ENCODE peak calls at places on chromosome 20, in five cellular contexts. One of them, this sample, is unnamed.

GRCh38 chr20:49603209-49603627 is 35.3 kb upstream of the PTGIS start:
- DNase-seq in pancreas: no peak
- DNase-seq in tibial nerve: no peak
- DNase-seq in mammary epithelial cell: no peak
- DNase-seq in neuronal stem cell: peak; percentile 26
- DNase-seq in this sample: no peak

GRCh38 chr20:37158248-37158647 is 20.9 kb upstream of the RPN2 start:
- DNase-seq in pancreas: no peak
- DNase-seq in tibial nerve: no peak
- DNase-seq in mammary epithelial cell: no peak
- DNase-seq in neuronal stem cell: no peak
- DNase-seq in this sample: no peak

GRCh38 chr20:56870271-56870670 is 241.2 kb downstream of the TFAP2C start:
- DNase-seq in pancreas: no peak
- DNase-seq in tibial nerve: no peak
- DNase-seq in mammary epithelial cell: no peak
- DNase-seq in neuronal stem cell: no peak
- DNase-seq in this sample: no peak

GRCh38 chr20:51318058-51318960 is 224.2 kb downstream of the NFATC2 start:
- DNase-seq in pancreas: peak; percentile 63
- DNase-seq in tibial nerve: no peak
- DNase-seq in mammary epithelial cell: no peak
- DNase-seq in neuronal stem cell: peak; percentile 69
- DNase-seq in this sample: peak; percentile 30

GRCh38 chr20:49859011-49859410 is 46.4 kb downstream of the SLC9A8 start:
- DNase-seq in pancreas: no peak
- DNase-seq in tibial nerve: no peak
- DNase-seq in mammary epithelial cell: no peak
- DNase-seq in neuronal stem cell: no peak
- DNase-seq in this sample: no peak

GRCh38 chr20:45041464-45042337 is 59.2 kb downstream of the KCNS1 start:
- DNase-seq in pancreas: no peak
- DNase-seq in tibial nerve: no peak
- DNase-seq in mammary epithelial cell: peak; percentile 83
- DNase-seq in neuronal stem cell: no peak
- DNase-seq in this sample: no peak

GRCh38 chr20:11380283-11380682 is 537.4 kb upstream of the BTBD3 start:
- DNase-seq in pancreas: no peak
- DNase-seq in tibial nerve: no peak
- DNase-seq in mammary epithelial cell: no peak
- DNase-seq in neuronal stem cell: no peak
- DNase-seq in this sample: no peak

GRCh38 chr20:22303523-22303922 is 280.8 kb downstream of the FOXA2 start:
- DNase-seq in pancreas: no peak
- DNase-seq in tibial nerve: no peak
- DNase-seq in mammary epithelial cell: no peak
- DNase-seq in neuronal stem cell: no peak
- DNase-seq in this sample: no peak

GRCh38 chr20:37786043-37786442 is 92.2 kb downstream of the CTNNBL1 start:
- DNase-seq in pancreas: no peak
- DNase-seq in tibial nerve: no peak
- DNase-seq in mammary epithelial cell: no peak
- DNase-seq in neuronal stem cell: no peak
- DNase-seq in this sample: no peak

GRCh38 chr20:13464702-13465101 is 174.0 kb downstream of the TASP1 start:
- DNase-seq in pancreas: no peak
- DNase-seq in tibial nerve: no peak
- DNase-seq in mammary epithelial cell: peak; percentile 15
- DNase-seq in neuronal stem cell: no peak
- DNase-seq in this sample: no peak

GRCh38 chr20:44758247-44759101 is 12.8 kb downstream of the KCNK15 start:
- DNase-seq in pancreas: no peak
- DNase-seq in tibial nerve: no peak
- DNase-seq in mammary epithelial cell: no peak
- DNase-seq in neuronal stem cell: no peak
- DNase-seq in this sample: no peak

GRCh38 chr20:19758888-19759331 is 852 bp downstream of the RIN2 start:
- DNase-seq in pancreas: peak; percentile 59
- DNase-seq in tibial nerve: peak; percentile 46
- DNase-seq in mammary epithelial cell: peak; percentile 21
- DNase-seq in neuronal stem cell: peak; percentile 52
- DNase-seq in this sample: no peak

GRCh38 chr20:43209831-43210230 is 20.1 kb upstream of the PTPRT start:
- DNase-seq in pancreas: no peak
- DNase-seq in tibial nerve: no peak
- DNase-seq in mammary epithelial cell: no peak
- DNase-seq in neuronal stem cell: no peak
- DNase-seq in this sample: no peak

GRCh38 chr20:53805895-53806384 is 212.3 kb upstream of the ZNF217 start:
- DNase-seq in pancreas: no peak
- DNase-seq in tibial nerve: no peak
- DNase-seq in mammary epithelial cell: peak; percentile 88
- DNase-seq in neuronal stem cell: no peak
- DNase-seq in this sample: no peak

GRCh38 chr20:49045440-49046086 is 549 bp upstream of the CSE1L start:
- DNase-seq in pancreas: peak; percentile 50
- DNase-seq in tibial nerve: no peak
- DNase-seq in mammary epithelial cell: no peak
- DNase-seq in neuronal stem cell: no peak
- DNase-seq in this sample: peak; percentile 7

GRCh38 chr20:32544893-32545840 is 40.0 kb downstream of the NOL4L start:
- DNase-seq in pancreas: no peak
- DNase-seq in tibial nerve: no peak
- DNase-seq in mammary epithelial cell: no peak
- DNase-seq in neuronal stem cell: no peak
- DNase-seq in this sample: no peak

GRCh38 chr20:36344517-36345132 is 38.5 kb downstream of the DLGAP4 start:
- DNase-seq in pancreas: peak; percentile 52
- DNase-seq in tibial nerve: peak; percentile 21
- DNase-seq in mammary epithelial cell: peak; percentile 41
- DNase-seq in neuronal stem cell: peak; percentile 81
- DNase-seq in this sample: no peak

GRCh38 chr20:64164123-64164836 is at the start of gene MYT1:
- DNase-seq in pancreas: no peak
- DNase-seq in tibial nerve: no peak
- DNase-seq in mammary epithelial cell: no peak
- DNase-seq in neuronal stem cell: no peak
- DNase-seq in this sample: no peak

GRCh38 chr20:20946122-20946759 is 159.9 kb downstream of the LINC00237 start:
- DNase-seq in pancreas: no peak
- DNase-seq in tibial nerve: no peak
- DNase-seq in mammary epithelial cell: peak; percentile 14
- DNase-seq in neuronal stem cell: no peak
- DNase-seq in this sample: no peak

GRCh38 chr20:37071481-37071911 is 24.3 kb downstream of the RBL1 start:
- DNase-seq in pancreas: no peak
- DNase-seq in tibial nerve: no peak
- DNase-seq in mammary epithelial cell: peak; percentile 85
- DNase-seq in neuronal stem cell: no peak
- DNase-seq in this sample: no peak

GRCh38 chr20:57400821-57401564 is 9.8 kb downstream of the RBM38 start:
- DNase-seq in pancreas: peak; percentile 23
- DNase-seq in tibial nerve: no peak
- DNase-seq in mammary epithelial cell: no peak
- DNase-seq in neuronal stem cell: no peak
- DNase-seq in this sample: no peak

GRCh38 chr20:21511850-21512633 is 1.8 kb downstream of the NKX2-2 start:
- DNase-seq in pancreas: no peak
- DNase-seq in tibial nerve: no peak
- DNase-seq in mammary epithelial cell: no peak
- DNase-seq in neuronal stem cell: no peak
- DNase-seq in this sample: no peak

GRCh38 chr20:32966881-32967781 is 37.1 kb downstream of the SUN5 start:
- DNase-seq in pancreas: no peak
- DNase-seq in tibial nerve: no peak
- DNase-seq in mammary epithelial cell: no peak
- DNase-seq in neuronal stem cell: no peak
- DNase-seq in this sample: peak; percentile 55

GRCh38 chr20:42401598-42401997 is 783.4 kb upstream of the CHD6 start:
- DNase-seq in pancreas: no peak
- DNase-seq in tibial nerve: no peak
- DNase-seq in mammary epithelial cell: no peak
- DNase-seq in neuronal stem cell: no peak
- DNase-seq in this sample: no peak

GRCh38 chr20:42046686-42047085 is 428.5 kb upstream of the CHD6 start:
- DNase-seq in pancreas: no peak
- DNase-seq in tibial nerve: no peak
- DNase-seq in mammary epithelial cell: no peak
- DNase-seq in neuronal stem cell: no peak
- DNase-seq in this sample: no peak

GRCh38 chr20:50580016-50580747 is 70.0 kb downstream of the PTPN1 start:
- DNase-seq in pancreas: peak; percentile 63
- DNase-seq in tibial nerve: peak; percentile 77
- DNase-seq in mammary epithelial cell: no peak
- DNase-seq in neuronal stem cell: peak; percentile 51
- DNase-seq in this sample: peak; percentile 35

GRCh38 chr20:38674178-38675133 is 49.8 kb upstream of the SLC32A1 start:
- DNase-seq in pancreas: peak; percentile 38
- DNase-seq in tibial nerve: no peak
- DNase-seq in mammary epithelial cell: peak; percentile 23
- DNase-seq in neuronal stem cell: peak; percentile 84
- DNase-seq in this sample: peak; percentile 51

GRCh38 chr20:38135641-38136420 is 29.2 kb downstream of the TGM2 start:
- DNase-seq in pancreas: no peak
- DNase-seq in tibial nerve: no peak
- DNase-seq in mammary epithelial cell: no peak
- DNase-seq in neuronal stem cell: no peak
- DNase-seq in this sample: no peak

GRCh38 chr20:2814587-2815051 is at the start of gene C20orf141:
- DNase-seq in pancreas: no peak
- DNase-seq in tibial nerve: peak; percentile 65
- DNase-seq in mammary epithelial cell: peak; percentile 87
- DNase-seq in neuronal stem cell: no peak
- DNase-seq in this sample: no peak

GRCh38 chr20:14959506-14960493 is 622.4 kb upstream of the FLRT3 start:
- DNase-seq in pancreas: no peak
- DNase-seq in tibial nerve: no peak
- DNase-seq in mammary epithelial cell: peak; percentile 88
- DNase-seq in neuronal stem cell: no peak
- DNase-seq in this sample: no peak

GRCh38 chr20:54361485-54361884 is 113.9 kb upstream of the DOK5 start:
- DNase-seq in pancreas: no peak
- DNase-seq in tibial nerve: no peak
- DNase-seq in mammary epithelial cell: no peak
- DNase-seq in neuronal stem cell: no peak
- DNase-seq in this sample: no peak

GRCh38 chr20:9978395-9979004 is 56.3 kb upstream of the ANKEF1 start:
- DNase-seq in pancreas: no peak
- DNase-seq in tibial nerve: peak; percentile 77
- DNase-seq in mammary epithelial cell: peak; percentile 86
- DNase-seq in neuronal stem cell: peak; percentile 47
- DNase-seq in this sample: peak; percentile 9

GRCh38 chr20:26169506-26169905 is 472.9 kb upstream of the ZNF337 start:
- DNase-seq in pancreas: no peak
- DNase-seq in tibial nerve: no peak
- DNase-seq in mammary epithelial cell: no peak
- DNase-seq in neuronal stem cell: no peak
- DNase-seq in this sample: no peak

GRCh38 chr20:48841861-48842529 is 14.2 kb upstream of the PREX1 start:
- DNase-seq in pancreas: no peak
- DNase-seq in tibial nerve: no peak
- DNase-seq in mammary epithelial cell: peak; percentile 59
- DNase-seq in neuronal stem cell: no peak
- DNase-seq in this sample: no peak

GRCh38 chr20:16479666-16480065 is 93.6 kb downstream of the KIF16B start:
- DNase-seq in pancreas: no peak
- DNase-seq in tibial nerve: no peak
- DNase-seq in mammary epithelial cell: no peak
- DNase-seq in neuronal stem cell: no peak
- DNase-seq in this sample: no peak

GRCh38 chr20:14801591-14802325 is 464.3 kb upstream of the FLRT3 start:
- DNase-seq in pancreas: no peak
- DNase-seq in tibial nerve: no peak
- DNase-seq in mammary epithelial cell: no peak
- DNase-seq in neuronal stem cell: no peak
- DNase-seq in this sample: no peak

GRCh38 chr20:46627251-46627650 is 24.0 kb downstream of the SLC13A3 start:
- DNase-seq in pancreas: no peak
- DNase-seq in tibial nerve: no peak
- DNase-seq in mammary epithelial cell: no peak
- DNase-seq in neuronal stem cell: no peak
- DNase-seq in this sample: no peak
- H3K9me3 ChIP-seq in pancreas: no peaks in the 10 kb centered on the region
- H3K9me3 ChIP-seq in tibial nerve: no peaks in the 10 kb centered on the region
- H3K9me3 ChIP-seq in mammary epithelial cell: no peaks in the 10 kb centered on the region
- H3K9me3 ChIP-seq in neuronal stem cell: peaks cover 11% of the 10 kb centered on the region
- H3K9me3 ChIP-seq in this sample: peaks cover 8% of the 10 kb centered on the region

GRCh38 chr20:95215-95614 is 7.7 kb downstream of the DEFB125 start:
- DNase-seq in pancreas: no peak
- DNase-seq in tibial nerve: no peak
- DNase-seq in mammary epithelial cell: no peak
- DNase-seq in neuronal stem cell: no peak
- DNase-seq in this sample: no peak
- H3K9me3 ChIP-seq in pancreas: no peaks in the 10 kb centered on the region
- H3K9me3 ChIP-seq in tibial nerve: no peaks in the 10 kb centered on the region
- H3K9me3 ChIP-seq in mammary epithelial cell: peaks cover 5% of the 10 kb centered on the region
- H3K9me3 ChIP-seq in neuronal stem cell: no peaks in the 10 kb centered on the region
- H3K9me3 ChIP-seq in this sample: peaks cover 8% of the 10 kb centered on the region

GRCh38 chr20:62097881-62098407 is 24.3 kb upstream of the LSM14B start:
- DNase-seq in pancreas: no peak
- DNase-seq in tibial nerve: no peak
- DNase-seq in mammary epithelial cell: no peak
- DNase-seq in neuronal stem cell: no peak
- DNase-seq in this sample: no peak

GRCh38 chr20:62101078-62101477 is 21.2 kb upstream of the LSM14B start:
- DNase-seq in pancreas: no peak
- DNase-seq in tibial nerve: no peak
- DNase-seq in mammary epithelial cell: no peak
- DNase-seq in neuronal stem cell: no peak
- DNase-seq in this sample: no peak

GRCh38 chr20:62096421-62097380 is 25.6 kb upstream of the LSM14B start:
- DNase-seq in pancreas: no peak
- DNase-seq in tibial nerve: no peak
- DNase-seq in mammary epithelial cell: no peak
- DNase-seq in neuronal stem cell: no peak
- DNase-seq in this sample: no peak
- H3K9me3 ChIP-seq in pancreas: no peaks in the 10 kb centered on the region
- H3K9me3 ChIP-seq in tibial nerve: no peaks in the 10 kb centered on the region
- H3K9me3 ChIP-seq in mammary epithelial cell: no peaks in the 10 kb centered on the region
- H3K9me3 ChIP-seq in neuronal stem cell: peaks cover 15% of the 10 kb centered on the region
- H3K9me3 ChIP-seq in this sample: no peaks in the 10 kb centered on the region

DNA sequence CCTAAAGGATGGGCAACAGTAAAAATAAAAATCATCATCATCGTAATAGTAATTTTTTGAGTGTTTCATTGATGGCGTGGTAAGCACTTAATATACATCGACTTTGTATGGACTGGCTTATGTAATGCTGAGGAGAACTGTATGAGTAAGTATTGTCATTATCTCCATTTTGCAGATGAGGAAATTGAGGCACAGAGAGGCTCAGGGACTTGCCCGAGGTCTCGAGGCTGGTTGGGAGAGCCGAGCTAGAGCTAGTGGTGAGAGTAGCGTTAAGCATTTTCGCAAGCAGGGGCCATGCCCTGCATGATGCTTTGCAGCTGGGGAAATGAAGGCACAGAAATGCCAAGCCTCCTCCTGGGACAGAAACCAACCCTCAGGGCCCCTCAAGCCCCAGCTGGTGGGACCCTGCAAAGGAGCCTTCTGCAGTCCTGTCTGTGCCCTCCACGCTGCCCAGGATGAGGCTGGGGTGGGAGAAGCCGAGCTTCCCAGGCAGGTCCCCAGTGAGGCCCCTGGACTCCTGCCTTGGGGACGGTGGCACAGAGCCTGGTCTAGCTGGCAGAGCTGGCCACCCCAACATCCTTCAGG is 31.1 kb upstream of the STX16 start:
- DNase-seq in pancreas: no peak
- DNase-seq in tibial nerve: no peak
- DNase-seq in mammary epithelial cell: peak; percentile 24
- DNase-seq in neuronal stem cell: no peak
- DNase-seq in this sample: no peak
- H3K9me3 ChIP-seq in pancreas: no peaks in the 10 kb centered on the region
- H3K9me3 ChIP-seq in tibial nerve: no peaks in the 10 kb centered on the region
- H3K9me3 ChIP-seq in mammary epithelial cell: peaks cover 5% of the 10 kb centered on the region
- H3K9me3 ChIP-seq in neuronal stem cell: peaks cover 21% of the 10 kb centered on the region
- H3K9me3 ChIP-seq in this sample: no peaks in the 10 kb centered on the region